ENCODE peak calls at places on chromosomes 3 and 15, in ten cellular contexts. E is NCI-H1092 treated with DMSO at 0.1 percent for 48 hours; Q is glutamatergic neuron; T is ELR; C is GM03348; P is IMR-90; Y is HuH-7.5; S is stimulated activated CD4-positive, alpha-beta T cell treated with anti-CD3 and anti-CD28 coated beads, Interleukin-1b, Interleukin-23, amount 100 ng/mL, for 48 hours; X is NCI-H1436 treated with DMSO at 0.1 percent for 48 hours; W is hypothalamus. A is an unnamed sample.

GRCh38 chr15:55282284-55282833 is 7.3 kb downstream of the RAB27A start:
- DNase-seq in E (no peak), Q (no peak), T (peak), C (peak), P (peak), Y (no peak), S (no peak), X (no peak), W (no peak), A (peak)

GRCh38 chr15:85396554-85396953 is 16.2 kb downstream of the AKAP13 start:
- DNase-seq in E (no peak), Q (no peak), T (no peak), C (no peak), P (no peak), Y (no peak), S (no peak), X (no peak), W (no peak), A (no peak)

GRCh38 chr15:41562784-41563198 is 3.8 kb downstream of the TYRO3 start:
- DNase-seq in E (no peak), Q (no peak), T (no peak), C (no peak), P (peak), Y (no peak), S (no peak), X (no peak), W (no peak), A (peak)

GRCh38 chr3:51712963-51713362 is 6.1 kb downstream of the GRM2 start:
- DNase-seq in E (no peak), Q (no peak), T (no peak), C (no peak), P (no peak), Y (no peak), S (no peak), X (no peak), W (no peak), A (no peak)

GRCh38 chr3:141085331-141086047 is 34.3 kb downstream of the SPSB4 start:
- DNase-seq in E (no peak), Q (no peak), T (no peak), C (no peak), P (no peak), Y (no peak), S (no peak), X (no peak), W (no peak), A (peak)

GRCh38 chr3:86887876-86888275 is 103.1 kb downstream of the VGLL3 start:
- DNase-seq in E (no peak), Q (no peak), T (peak), C (no peak), P (no peak), Y (no peak), S (no peak), X (no peak), W (no peak), A (no peak)

GRCh38 chr3:14801668-14802067 is 17.1 kb upstream of the FGD5 start:
- DNase-seq in E (no peak), Q (no peak), T (no peak), C (no peak), P (no peak), Y (no peak), S (no peak), X (no peak), W (no peak), A (no peak)

GRCh38 chr3:157369712-157370447 is 66.8 kb upstream of the PTX3 start:
- DNase-seq in E (peak), Q (no peak), T (no peak), C (no peak), P (no peak), Y (no peak), S (no peak), X (no peak), W (no peak), A (no peak)

GRCh38 chr3:135325726-135326245 is 530.7 kb downstream of the EPHB1 start:
- DNase-seq in E (peak), Q (no peak), T (no peak), C (no peak), P (no peak), Y (no peak), S (no peak), X (no peak), W (no peak), A (no peak)

GRCh38 chr3:44905501-44906159 is 31.2 kb downstream of the TGM4 start:
- DNase-seq in E (no peak), Q (no peak), T (no peak), C (no peak), P (no peak), Y (no peak), S (no peak), X (no peak), W (no peak), A (no peak)

GRCh38 chr3:52440249-52440551 is 4.7 kb downstream of the SEMA3G start:
- DNase-seq in E (no peak), Q (no peak), T (no peak), C (no peak), P (no peak), Y (no peak), S (no peak), X (no peak), W (no peak), A (no peak)

GRCh38 chr15:69154684-69155083 is 5.8 kb upstream of the GLCE start:
- DNase-seq in E (no peak), Q (no peak), T (peak), C (peak), P (peak), Y (no peak), S (no peak), X (no peak), W (no peak), A (peak)

GRCh38 chr3:154786724-154787123 is 293.4 kb upstream of the MME start:
- DNase-seq in E (no peak), Q (no peak), T (no peak), C (no peak), P (peak), Y (no peak), S (no peak), X (no peak), W (no peak), A (peak)

GRCh38 chr3:72613871-72614270 is 234.4 kb downstream of the SHQ1 start:
- DNase-seq in E (no peak), Q (no peak), T (peak), C (no peak), P (no peak), Y (no peak), S (no peak), X (no peak), W (no peak), A (no peak)

GRCh38 chr3:186097663-186098451 is 11.0 kb downstream of the ETV5 start:
- DNase-seq in E (peak), Q (peak), T (no peak), C (peak), P (peak), Y (peak), S (no peak), X (peak), W (peak), A (peak)

GRCh38 chr3:60917136-60917535 is 334.1 kb downstream of the FHIT start:
- DNase-seq in E (peak), Q (no peak), T (no peak), C (no peak), P (no peak), Y (no peak), S (no peak), X (no peak), W (no peak), A (no peak)

GRCh38 chr3:152779649-152780048 is 55.3 kb upstream of the P2RY1 start:
- DNase-seq in E (no peak), Q (no peak), T (no peak), C (peak), P (no peak), Y (no peak), S (no peak), X (no peak), W (no peak), A (peak)

GRCh38 chr15:99268431-99268830 is 17.1 kb downstream of the LRRC28 start:
- DNase-seq in E (no peak), Q (no peak), T (no peak), C (no peak), P (no peak), Y (peak), S (no peak), X (no peak), W (no peak), A (no peak)

GRCh38 chr3:43921056-43921455 is 230.3 kb downstream of the ABHD5 start:
- DNase-seq in E (no peak), Q (no peak), T (no peak), C (no peak), P (no peak), Y (no peak), S (no peak), X (no peak), W (no peak), A (no peak)

GRCh38 chr3:117811797-117812196 is 1102.2 kb downstream of the TUSC7 start:
- DNase-seq in E (no peak), Q (no peak), T (no peak), C (no peak), P (peak), Y (no peak), S (no peak), X (no peak), W (no peak), A (no peak)

GRCh38 chr3:58037141-58037910 is 29.1 kb downstream of the FLNB start:
- DNase-seq in E (no peak), Q (no peak), T (no peak), C (no peak), P (no peak), Y (no peak), S (no peak), X (no peak), W (no peak), A (no peak)

GRCh38 chr15:61155741-61156700 is 73.1 kb downstream of the RORA start:
- DNase-seq in E (no peak), Q (no peak), T (peak), C (peak), P (no peak), Y (no peak), S (no peak), X (no peak), W (no peak), A (peak)

GRCh38 chr3:49534581-49535495 is 19.4 kb upstream of the BSN start:
- DNase-seq in E (peak), Q (no peak), T (no peak), C (no peak), P (no peak), Y (no peak), S (no peak), X (no peak), W (peak), A (no peak)

GRCh38 chr15:69876030-69876429 is 221.7 kb downstream of the TLE3 start:
- DNase-seq in E (no peak), Q (no peak), T (no peak), C (no peak), P (no peak), Y (no peak), S (no peak), X (no peak), W (no peak), A (no peak)

GRCh38 chr3:53650424-53650823 is 156.0 kb downstream of the CACNA1D start:
- DNase-seq in E (no peak), Q (no peak), T (no peak), C (no peak), P (no peak), Y (no peak), S (peak), X (no peak), W (no peak), A (no peak)

GRCh38 chr3:14574183-14574582 is 34.0 kb upstream of the GRIP2 start:
- DNase-seq in E (no peak), Q (no peak), T (no peak), C (no peak), P (no peak), Y (no peak), S (no peak), X (no peak), W (no peak), A (no peak)

GRCh38 chr15:57551717-57552677 is 39.7 kb upstream of the MYZAP start:
- DNase-seq in E (no peak), Q (no peak), T (peak), C (peak), P (peak), Y (no peak), S (no peak), X (no peak), W (no peak), A (peak)

GRCh38 chr15:36808401-36809160 is 229.2 kb downstream of the CDIN1 start:
- DNase-seq in E (no peak), Q (no peak), T (no peak), C (no peak), P (peak), Y (no peak), S (no peak), X (no peak), W (no peak), A (peak)

GRCh38 chr3:72273615-72274014 is 488.7 kb upstream of the PROK2 start:
- DNase-seq in E (no peak), Q (no peak), T (peak), C (peak), P (peak), Y (no peak), S (no peak), X (no peak), W (no peak), A (peak)

GRCh38 chr15:46892621-46893160 is 824.6 kb upstream of the SEMA6D start:
- DNase-seq in E (no peak), Q (no peak), T (no peak), C (no peak), P (no peak), Y (no peak), S (no peak), X (no peak), W (no peak), A (peak)

GRCh38 chr3:136296960-136297359 is 46.8 kb downstream of the PCCB start:
- DNase-seq in E (no peak), Q (no peak), T (no peak), C (no peak), P (no peak), Y (no peak), S (no peak), X (no peak), W (no peak), A (no peak)

GRCh38 chr15:92271179-92271578 is 122.5 kb upstream of the ST8SIA2 start:
- DNase-seq in E (no peak), Q (no peak), T (no peak), C (no peak), P (no peak), Y (no peak), S (no peak), X (no peak), W (no peak), A (no peak)

GRCh38 chr15:63387741-63388468 is 6.3 kb upstream of the CA12 start:
- DNase-seq in E (no peak), Q (no peak), T (no peak), C (no peak), P (no peak), Y (no peak), S (no peak), X (no peak), W (no peak), A (no peak)

GRCh38 chr15:71784719-71785118 is 25.6 kb upstream of the NR2E3 start:
- DNase-seq in E (no peak), Q (no peak), T (no peak), C (no peak), P (no peak), Y (no peak), S (no peak), X (no peak), W (no peak), A (no peak)

A was measured in fibroblast of lung.